ENCODE peak calls at places on chromosomes 1 and 21, in eight cellular contexts. I, O, W, D, V, X, B and Q are unnamed samples.

GRCh38 chr1:100396651-100397050 is 44.3 kb downstream of the CDC14A start:
- DNase-seq in I (no peak), O (no peak), W (no peak), D (no peak), V (no peak), X (no peak), B (no peak), Q (no peak)

GRCh38 chr1:32764826-32765545 is 52.2 kb downstream of the YARS1 start:
- DNase-seq in I (no peak), O (no peak), W (no peak), D (no peak), V (no peak), X (no peak), B (no peak), Q (no peak)

GRCh38 chr1:85629532-85629920 is 49.0 kb downstream of the CCN1 start:
- DNase-seq in I (peak), O (no peak), W (no peak), D (no peak), V (no peak), X (no peak), B (no peak), Q (no peak)

GRCh38 chr1:171141336-171142051 is 43.6 kb upstream of the FMO2 start:
- DNase-seq in I (peak), O (peak), W (no peak), D (no peak), V (no peak), X (no peak), B (no peak), Q (peak)

GRCh38 chr1:89998306-89998705 is 3.4 kb downstream of the ZNF326 start:
- DNase-seq in I (peak), O (peak), W (no peak), D (no peak), V (no peak), X (no peak), B (no peak), Q (no peak)

GRCh38 chr1:11800756-11801433 is 4.9 kb downstream of the MTHFR start:
- DNase-seq in I (peak), O (no peak), W (no peak), D (no peak), V (no peak), X (no peak), B (no peak), Q (no peak)

GRCh38 chr21:16159971-16160350 is 430.2 kb downstream of the USP25 start:
- DNase-seq in I (peak), O (no peak), W (no peak), D (no peak), V (no peak), X (no peak), B (no peak), Q (no peak)

GRCh38 chr1:30820249-30820648 is 62.7 kb upstream of the LAPTM5 start:
- DNase-seq in I (no peak), O (no peak), W (no peak), D (no peak), V (no peak), X (no peak), B (no peak), Q (no peak)

GRCh38 chr1:152967201-152967600 is 3.2 kb upstream of the SPRR4 start:
- DNase-seq in I (no peak), O (no peak), W (no peak), D (no peak), V (no peak), X (no peak), B (no peak), Q (no peak)

GRCh38 chr1:185297986-185298385 is 19.1 kb downstream of the IVNS1ABP start:
- DNase-seq in I (no peak), O (peak), W (no peak), D (no peak), V (no peak), X (no peak), B (no peak), Q (no peak)

GRCh38 chr21:46064870-46065214 is 33.1 kb upstream of the COL6A2 start:
- DNase-seq in I (no peak), O (no peak), W (no peak), D (no peak), V (no peak), X (no peak), B (no peak), Q (no peak)

GRCh38 chr1:245875581-245876263 is 631.4 kb downstream of the SMYD3 start:
- DNase-seq in I (no peak), O (no peak), W (no peak), D (no peak), V (no peak), X (no peak), B (no peak), Q (no peak)

GRCh38 chr21:41816583-41817165 is 49.8 kb upstream of the RIPK4 start:
- DNase-seq in I (peak), O (peak), W (peak), D (peak), V (peak), X (peak), B (peak), Q (peak)

GRCh38 chr1:54701066-54701465 is 14.6 kb upstream of the TTC4 start:
- DNase-seq in I (no peak), O (no peak), W (no peak), D (no peak), V (no peak), X (no peak), B (no peak), Q (no peak)

GRCh38 chr1:154527192-154527591 is 25.0 kb upstream of the SHE start:
- DNase-seq in I (no peak), O (no peak), W (no peak), D (no peak), V (no peak), X (no peak), B (no peak), Q (no peak)

GRCh38 chr1:227938276-227938675 is 9.5 kb downstream of the WNT9A start:
- DNase-seq in I (no peak), O (no peak), W (no peak), D (no peak), V (no peak), X (peak), B (no peak), Q (no peak)

GRCh38 chr21:32480381-32480780 is 67.9 kb downstream of the EVA1C start:
- DNase-seq in I (no peak), O (no peak), W (no peak), D (no peak), V (no peak), X (no peak), B (no peak), Q (no peak)

GRCh38 chr1:231674575-231674974 is 48.0 kb downstream of the DISC1 start:
- DNase-seq in I (no peak), O (no peak), W (no peak), D (no peak), V (no peak), X (no peak), B (no peak), Q (no peak)

GRCh38 chr1:10655002-10655401 is 141.4 kb downstream of the CASZ1 start:
- DNase-seq in I (no peak), O (no peak), W (no peak), D (no peak), V (no peak), X (no peak), B (no peak), Q (no peak)

GRCh38 chr1:119962296-119962968 is 66.1 kb upstream of the ADAM30 start:
- DNase-seq in I (no peak), O (no peak), W (no peak), D (no peak), V (no peak), X (no peak), B (no peak), Q (no peak)

GRCh38 chr21:29718081-29718815 is 221.5 kb downstream of the GRIK1 start:
- DNase-seq in I (peak), O (no peak), W (no peak), D (no peak), V (no peak), X (no peak), B (no peak), Q (no peak)

GRCh38 chr1:232634086-232634485 is 4.2 kb upstream of the SIPA1L2 start:
- DNase-seq in I (no peak), O (no peak), W (no peak), D (no peak), V (no peak), X (no peak), B (no peak), Q (no peak)

GRCh38 chr1:201713093-201713810 is 115.7 kb upstream of the IPO9 start:
- DNase-seq in I (peak), O (peak), W (no peak), D (no peak), V (peak), X (peak), B (no peak), Q (peak)

GRCh38 chr1:62772607-62773295 is 11.2 kb upstream of the ATG4C start:
- DNase-seq in I (no peak), O (no peak), W (no peak), D (no peak), V (no peak), X (no peak), B (no peak), Q (no peak)

GRCh38 chr21:36179145-36179544 is 22.5 kb downstream of the DOP1B start:
- DNase-seq in I (no peak), O (no peak), W (no peak), D (no peak), V (no peak), X (no peak), B (no peak), Q (no peak)

GRCh38 chr1:39129514-39129913 is 75.0 kb upstream of the MACF1 start:
- DNase-seq in I (peak), O (peak), W (no peak), D (no peak), V (no peak), X (no peak), B (no peak), Q (no peak)

GRCh38 chr1:226678701-226679100 is 60.4 kb downstream of the ITPKB start:
- DNase-seq in I (no peak), O (no peak), W (peak), D (peak), V (no peak), X (no peak), B (no peak), Q (no peak)

GRCh38 chr1:9731561-9731960 is 80.0 kb downstream of the PIK3CD start:
- DNase-seq in I (no peak), O (no peak), W (no peak), D (no peak), V (no peak), X (no peak), B (no peak), Q (no peak)

GRCh38 chr1:110671323-110671722 is 3.4 kb downstream of the KCNA3 start:
- DNase-seq in I (no peak), O (no peak), W (no peak), D (no peak), V (no peak), X (no peak), B (no peak), Q (no peak)

GRCh38 chr1:203308205-203309114 is 3.1 kb downstream of the BTG2 start:
- DNase-seq in I (no peak), O (no peak), W (no peak), D (no peak), V (no peak), X (peak), B (no peak), Q (no peak)

GRCh38 chr1:64251971-64252370 is 48.5 kb downstream of the UBE2U start:
- DNase-seq in I (no peak), O (no peak), W (no peak), D (no peak), V (no peak), X (no peak), B (no peak), Q (no peak)

GRCh38 chr1:181318858-181319235 is 164.5 kb upstream of the CACNA1E start:
- DNase-seq in I (no peak), O (peak), W (peak), D (no peak), V (no peak), X (no peak), B (no peak), Q (no peak)

GRCh38 chr1:156775799-156776198 is 8.5 kb downstream of the PRCC start:
- DNase-seq in I (peak), O (no peak), W (no peak), D (no peak), V (no peak), X (no peak), B (no peak), Q (no peak)

GRCh38 chr1:169595764-169596711 is 9.8 kb upstream of the F5 start:
- DNase-seq in I (peak), O (peak), W (no peak), D (no peak), V (no peak), X (no peak), B (no peak), Q (no peak)

GRCh38 chr1:182484531-182485257 is 34.7 kb downstream of the RGSL1 start:
- DNase-seq in I (no peak), O (no peak), W (no peak), D (no peak), V (peak), X (no peak), B (no peak), Q (no peak)

GRCh38 chr1:174710868-174711845 is 263.4 kb downstream of the GPR52 start:
- DNase-seq in I (no peak), O (no peak), W (no peak), D (no peak), V (no peak), X (no peak), B (no peak), Q (no peak)